ENCODE peak calls at places on chromosomes 11 and 22, in five cellular contexts. S is left cardiac atrium, C is osteoblast, D is NCI-H2171, X is GM20000. H is an unnamed sample.

GRCh38 chr11:1437500-1437899 is 47.8 kb downstream of the BRSK2 start:
- DNase-seq in S (peak), C (peak), D (no peak), X (no peak), H (peak)

GRCh38 chr11:44950036-44950624 is 553 bp downstream of the TP53I11 start:
- DNase-seq in S (peak), C (peak), D (peak), X (peak), H (peak)

GRCh38 chr11:31237819-31238771 is 131.4 kb downstream of the DCDC1 start:
- DNase-seq in S (no peak), C (no peak), D (no peak), X (no peak), H (no peak)

GRCh38 chr11:134202661-134203060 is 21.1 kb downstream of the NCAPD3 start:
- DNase-seq in S (no peak), C (no peak), D (no peak), X (no peak), H (no peak)

GRCh38 chr11:60130496-60130895 is 42.0 kb downstream of the MS4A2 start:
- DNase-seq in S (no peak), C (no peak), D (no peak), X (peak), H (peak)

GRCh38 chr22:18091916-18092526 is 14.2 kb downstream of the PEX26 start:
- DNase-seq in S (peak), C (peak), D (no peak), X (no peak), H (no peak)

GRCh38 chr11:72629266-72629665 is 45.0 kb downstream of the PDE2A start:
- DNase-seq in S (peak), C (no peak), D (peak), X (no peak), H (no peak)

GRCh38 chr11:77206264-77207018 is 78.4 kb downstream of the MYO7A start:
- DNase-seq in S (no peak), C (peak), D (no peak), X (no peak), H (no peak)

GRCh38 chr11:12942157-12942556 is 67.0 kb upstream of the RASSF10 start:
- DNase-seq in S (no peak), C (no peak), D (no peak), X (no peak), H (no peak)

GRCh38 chr22:36435516-36436415 is 45.7 kb downstream of the TXN2 start:
- DNase-seq in S (no peak), C (peak), D (no peak), X (peak), H (peak)

GRCh38 chr11:122706689-122707088 is 51.2 kb downstream of the UBASH3B start:
- DNase-seq in S (no peak), C (peak), D (no peak), X (no peak), H (no peak)

GRCh38 chr11:92932023-92932422 is 37.4 kb upstream of the MTNR1B start:
- DNase-seq in S (no peak), C (no peak), D (no peak), X (no peak), H (peak)

GRCh38 chr11:126720539-126721235 is 279.9 kb downstream of the KIRREL3 start:
- DNase-seq in S (no peak), C (no peak), D (no peak), X (no peak), H (no peak)

GRCh38 chr11:30197869-30198268 is 32.9 kb upstream of the FSHB start:
- DNase-seq in S (no peak), C (no peak), D (no peak), X (no peak), H (no peak)

GRCh38 chr11:68818181-68818580 is 23.5 kb downstream of the CPT1A start:
- DNase-seq in S (no peak), C (no peak), D (no peak), X (no peak), H (no peak)

GRCh38 chr11:61730222-61730994 is 22.0 kb upstream of the MYRF start:
- DNase-seq in S (no peak), C (no peak), D (peak), X (no peak), H (peak)

GRCh38 chr22:47281126-47282106 is 519.0 kb downstream of the TBC1D22A start:
- DNase-seq in S (no peak), C (peak), D (no peak), X (no peak), H (no peak)

GRCh38 chr11:129894281-129895125 is 875 bp downstream of the NFRKB start:
- DNase-seq in S (no peak), C (no peak), D (no peak), X (no peak), H (peak)

GRCh38 chr11:57648791-57649735 is 649 bp downstream of the YPEL4 start:
- DNase-seq in S (no peak), C (peak), D (no peak), X (no peak), H (peak)

GRCh38 chr22:49780281-49780991 is 47.2 kb downstream of the BRD1 start:
- DNase-seq in S (no peak), C (no peak), D (no peak), X (no peak), H (no peak)

GRCh38 chr11:33375236-33375635 is 118.1 kb downstream of the HIPK3 start:
- DNase-seq in S (no peak), C (no peak), D (no peak), X (no peak), H (peak)

GRCh38 chr22:46614070-46614931 is 5.9 kb upstream of the GRAMD4 start:
- DNase-seq in S (no peak), C (no peak), D (no peak), X (peak), H (no peak)